ENCODE peak calls at places on chromosomes 13 and 19, in four cellular contexts. I, F, X and Q are unnamed samples.

GRCh38 chr13:73200432-73200831 is 141.6 kb downstream of the KLF5 start:
- DNase-seq in I (peak; percentile 49), F (no peak), X (no peak), Q (no peak)

GRCh38 chr13:44755872-44756271 is 179.7 kb upstream of the TSC22D1 start:
- DNase-seq in I (peak; percentile 56), F (no peak), X (peak; percentile 74), Q (no peak)

GRCh38 chr19:16457195-16457953 is 14.4 kb downstream of the EPS15L1 start:
- DNase-seq in I (peak; percentile 26), F (no peak), X (peak; percentile 84), Q (peak; percentile 47)

GRCh38 chr19:1690570-1691307 is 38.3 kb upstream of the TCF3 start:
- DNase-seq in I (no peak), F (no peak), X (no peak), Q (peak; percentile 94)

GRCh38 chr19:51386882-51387520 is 773 bp downstream of the LIM2 start:
- DNase-seq in I (no peak), F (no peak), X (no peak), Q (no peak)

GRCh38 chr13:106110241-106110855 is 425.1 kb downstream of the EFNB2 start:
- DNase-seq in I (peak; percentile 25), F (no peak), X (no peak), Q (no peak)

GRCh38 chr19:1445932-1446712 is 3.8 kb upstream of the APC2 start:
- DNase-seq in I (no peak), F (no peak), X (no peak), Q (peak; percentile 77)

GRCh38 chr19:3606174-3606689 is 443 bp downstream of the TBXA2R start:
- DNase-seq in I (no peak), F (no peak), X (no peak), Q (peak; percentile 72)

GRCh38 chr19:39130337-39131254 is 5.0 kb downstream of the PAK4 start:
- DNase-seq in I (no peak), F (no peak), X (no peak), Q (no peak)

GRCh38 chr13:27925220-27925991 is 5.6 kb downstream of the PDX1 start:
- DNase-seq in I (no peak), F (no peak), X (no peak), Q (no peak)

GRCh38 chr19:30719189-30719990 is 347.2 kb downstream of the ZNF536 start:
- DNase-seq in I (no peak), F (no peak), X (no peak), Q (no peak)

GRCh38 chr19:17687857-17688784 is at the start of gene UNC13A:
- DNase-seq in I (peak; percentile 29), F (no peak), X (no peak), Q (peak; percentile 83)

GRCh38 chr13:23941216-23941615 is 43.9 kb upstream of the C1QTNF9B start:
- DNase-seq in I (no peak), F (no peak), X (no peak), Q (no peak)

GRCh38 chr13:28301839-28302238 is 163.5 kb downstream of the PAN3 start:
- DNase-seq in I (no peak), F (no peak), X (peak; percentile 47), Q (no peak)

GRCh38 chr19:8615813-8616596 is 5.5 kb upstream of the ADAMTS10 start:
- DNase-seq in I (peak; percentile 55), F (no peak), X (peak; percentile 43), Q (peak; percentile 73)

GRCh38 chr13:23724196-23724970 is 154.2 kb downstream of the TNFRSF19 start:
- DNase-seq in I (peak; percentile 71), F (no peak), X (no peak), Q (no peak)

GRCh38 chr13:29564828-29565227 is 30.7 kb downstream of the SLC7A1 start:
- DNase-seq in I (no peak), F (no peak), X (peak; percentile 37), Q (no peak)

GRCh38 chr13:108425056-108425455 is 155.5 kb downstream of the TNFSF13B start:
- DNase-seq in I (no peak), F (no peak), X (no peak), Q (peak; percentile 14)

GRCh38 chr13:44263920-44264610 is 109.6 kb upstream of the SERP2 start:
- DNase-seq in I (peak; percentile 20), F (no peak), X (no peak), Q (no peak)

GRCh38 chr13:37381502-37381901 is 217.1 kb downstream of the POSTN start:
- DNase-seq in I (no peak), F (no peak), X (no peak), Q (no peak)

GRCh38 chr13:37385248-37385647 is 213.3 kb downstream of the POSTN start:
- DNase-seq in I (no peak), F (no peak), X (no peak), Q (no peak)

GRCh38 chr13:37383856-37384255 is 214.7 kb downstream of the POSTN start:
- DNase-seq in I (no peak), F (no peak), X (no peak), Q (no peak)

GRCh38 chr13:37382156-37382555 is 216.4 kb downstream of the POSTN start:
- DNase-seq in I (peak; percentile 23), F (no peak), X (no peak), Q (no peak)

DNA sequence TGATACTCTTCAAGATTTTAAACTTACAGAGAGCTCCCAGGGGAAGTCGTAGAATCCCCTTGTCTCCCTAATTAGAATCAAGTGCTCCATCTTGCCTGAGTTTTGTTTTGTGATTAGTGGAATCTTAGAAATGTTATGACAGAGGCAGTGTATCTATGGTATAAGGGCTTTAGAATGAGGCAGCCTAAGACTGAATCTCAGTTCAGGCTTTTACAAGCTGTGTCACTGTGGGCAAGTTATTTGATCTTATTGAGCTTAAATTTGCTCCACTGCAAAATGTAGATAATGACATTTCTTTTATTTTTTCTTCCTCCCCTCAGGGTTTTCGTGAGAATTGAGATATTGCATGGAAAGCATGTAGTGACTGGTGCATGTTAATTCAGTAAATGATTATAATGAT is 215.5 kb downstream of the POSTN start:
- DNase-seq in I (peak; percentile 24), F (no peak), X (no peak), Q (no peak)
- TF ChIP-seq FOS in I (no peak), F (no peak), X (no peak), Q (no peak)

DNA sequence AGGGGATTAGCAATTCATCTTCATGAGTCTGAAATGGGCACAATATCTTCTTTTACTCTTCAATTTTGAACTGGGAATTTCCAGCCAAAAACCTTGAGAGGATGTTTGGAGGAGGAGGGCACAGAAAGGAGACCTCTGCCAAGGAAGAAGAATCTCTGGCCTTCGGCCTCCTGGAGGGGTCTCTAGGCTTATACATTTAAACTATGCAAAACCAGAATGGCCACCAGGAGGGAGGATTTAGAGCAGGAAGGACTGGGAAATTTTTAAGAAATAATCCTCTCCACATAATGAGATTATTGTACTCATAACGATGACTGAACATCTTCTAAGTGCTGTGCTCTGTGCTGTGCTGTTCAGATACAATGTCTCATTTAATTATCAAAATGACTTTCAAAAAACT is 325.9 kb downstream of the NDFIP2 start:
- DNase-seq in I (no peak), F (no peak), X (no peak), Q (no peak)
- TF ChIP-seq FOS in I (no peak), F (no peak), X (no peak), Q (no peak)

GRCh38 chr13:67137044-67137735 is 92.9 kb downstream of the PCDH9 start:
- DNase-seq in I (peak; percentile 62), F (no peak), X (no peak), Q (no peak)
- TF ChIP-seq FOS in I (no peak), F (no peak), X (no peak), Q (no peak)

GRCh38 chr13:18949489-18949761 is 232.2 kb downstream of the TUBA3C start:
- DNase-seq in I (no peak), F (no peak), X (no peak), Q (no peak)

GRCh38 chr13:18948012-18948663 is 233.5 kb downstream of the TUBA3C start:
- DNase-seq in I (no peak), F (no peak), X (no peak), Q (no peak)

GRCh38 chr13:18948664-18949488 is 232.7 kb downstream of the TUBA3C start:
- DNase-seq in I (no peak), F (no peak), X (no peak), Q (no peak)

GRCh38 chr13:18951412-18951811 is 230.2 kb downstream of the TUBA3C start:
- DNase-seq in I (no peak), F (no peak), X (no peak), Q (no peak)

GRCh38 chr13:18949970-18950369 is 231.7 kb downstream of the TUBA3C start:
- DNase-seq in I (no peak), F (no peak), X (no peak), Q (no peak)
- TF ChIP-seq FOS in I (no peak), F (no peak), X (no peak), Q (no peak)

GRCh38 chr19:46927893-46928292 is 67.1 kb downstream of the ARHGAP35 start:
- DNase-seq in I (no peak), F (no peak), X (no peak), Q (no peak)

GRCh38 chr19:46926201-46927071 is 65.6 kb downstream of the ARHGAP35 start:
- DNase-seq in I (no peak), F (no peak), X (no peak), Q (no peak)

GRCh38 chr19:46931197-46931596 is 70.4 kb downstream of the ARHGAP35 start:
- DNase-seq in I (no peak), F (no peak), X (no peak), Q (no peak)

GRCh38 chr19:46927106-46927505 is 66.3 kb downstream of the ARHGAP35 start:
- DNase-seq in I (no peak), F (no peak), X (no peak), Q (no peak)

DNA sequence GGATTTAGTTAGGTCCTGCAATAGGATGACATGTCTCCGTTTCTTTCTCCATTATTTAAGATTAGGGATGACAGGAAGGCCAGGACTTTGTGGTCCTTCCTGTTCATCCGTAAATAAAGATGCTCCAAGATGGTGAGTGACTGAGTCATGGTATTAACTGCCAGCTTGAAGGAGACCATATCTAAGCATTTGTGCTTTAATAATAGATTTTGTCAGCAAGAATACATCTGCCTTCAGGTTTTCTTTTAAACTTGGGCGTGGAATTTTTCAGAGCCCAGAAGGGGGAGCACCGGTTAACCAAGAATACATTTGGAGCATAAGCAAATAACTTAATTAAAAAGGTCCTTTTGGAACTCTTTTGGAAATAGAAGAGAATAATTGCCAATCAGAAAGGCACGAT is 68.2 kb downstream of the ARHGAP35 start:
- DNase-seq in I (peak; percentile 27), F (no peak), X (no peak), Q (no peak)
- TF ChIP-seq FOS in I (no peak), F (no peak), X (no peak), Q (no peak)

DNA sequence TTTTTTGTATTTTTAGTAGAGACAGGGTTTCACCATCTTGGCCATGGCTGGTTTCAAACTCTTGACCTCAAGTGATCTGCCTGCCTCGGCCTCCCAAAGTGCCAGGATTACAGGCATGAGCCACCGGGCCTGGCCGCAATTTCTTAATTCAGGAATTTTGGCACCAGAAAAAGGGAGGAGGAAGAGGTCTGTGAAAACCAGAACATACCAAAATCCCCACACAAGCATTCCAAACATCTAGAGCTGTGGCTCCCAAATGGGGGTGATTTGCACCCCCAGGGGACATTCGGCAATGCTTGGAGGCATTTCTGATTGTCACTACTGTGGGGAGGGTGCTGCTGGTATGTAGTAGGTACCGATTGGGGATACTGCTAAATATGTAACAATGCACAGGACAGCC is 40.2 kb upstream of the ABCC4 start:
- DNase-seq in I (no peak), F (no peak), X (no peak), Q (no peak)
- TF ChIP-seq FOS in I (no peak), F (no peak), X (no peak), Q (no peak)

GRCh38 chr19:20233105-20233504 is 66.1 kb downstream of the ZNF486 start:
- DNase-seq in I (no peak), F (no peak), X (no peak), Q (no peak)
- TF ChIP-seq FOS in I (no peak), F (no peak), X (no peak), Q (no peak)